ENCODE peak calls at places on chromosomes 7 and 10, in six cellular contexts. One of them, this sample, is unnamed.

GRCh38 chr7:5296015-5296621 is 13.4 kb downstream of the SLC29A4 start:
- DNase-seq in GM23338: peak; percentile 62
- DNase-seq in Panc1: no peak
- DNase-seq in stomach: no peak
- DNase-seq in endothelial cell of umbilical vein: no peak
- DNase-seq in HepG2: no peak
- DNase-seq in this sample: no peak

GRCh38 chr7:1229334-1229935 is 3.2 kb upstream of the UNCX start:
- DNase-seq in GM23338: peak; percentile 75
- DNase-seq in Panc1: no peak
- DNase-seq in stomach: no peak
- DNase-seq in endothelial cell of umbilical vein: no peak
- DNase-seq in HepG2: no peak
- DNase-seq in this sample: no peak

GRCh38 chr10:130696870-130697269 is 560.7 kb downstream of the GLRX3 start:
- DNase-seq in GM23338: no peak
- DNase-seq in Panc1: no peak
- DNase-seq in stomach: no peak
- DNase-seq in endothelial cell of umbilical vein: no peak
- DNase-seq in HepG2: no peak
- DNase-seq in this sample: no peak

GRCh38 chr7:38682602-38683001 is 51.4 kb upstream of the AMPH start:
- DNase-seq in GM23338: no peak
- DNase-seq in Panc1: no peak
- DNase-seq in stomach: no peak
- DNase-seq in endothelial cell of umbilical vein: no peak
- DNase-seq in HepG2: no peak
- DNase-seq in this sample: no peak

GRCh38 chr7:105769951-105770628 is 106.3 kb downstream of the ATXN7L1 start:
- DNase-seq in GM23338: no peak
- DNase-seq in Panc1: no peak
- DNase-seq in stomach: no peak
- DNase-seq in endothelial cell of umbilical vein: peak; percentile 16
- DNase-seq in HepG2: no peak
- DNase-seq in this sample: no peak

GRCh38 chr10:102963237-102963886 is 45.3 kb downstream of the CNNM2 start:
- DNase-seq in GM23338: no peak
- DNase-seq in Panc1: no peak
- DNase-seq in stomach: no peak
- DNase-seq in endothelial cell of umbilical vein: peak; percentile 39
- DNase-seq in HepG2: no peak
- DNase-seq in this sample: no peak

GRCh38 chr10:108095932-108096925 is 931.7 kb upstream of the SORCS1 start:
- DNase-seq in GM23338: no peak
- DNase-seq in Panc1: no peak
- DNase-seq in stomach: no peak
- DNase-seq in endothelial cell of umbilical vein: no peak
- DNase-seq in HepG2: no peak
- DNase-seq in this sample: no peak

GRCh38 chr7:99079104-99079503 is 64.8 kb downstream of the SMURF1 start:
- DNase-seq in GM23338: no peak
- DNase-seq in Panc1: no peak
- DNase-seq in stomach: no peak
- DNase-seq in endothelial cell of umbilical vein: no peak
- DNase-seq in HepG2: no peak
- DNase-seq in this sample: no peak

GRCh38 chr7:41870505-41871138 is 167.7 kb upstream of the INHBA start:
- DNase-seq in GM23338: no peak
- DNase-seq in Panc1: no peak
- DNase-seq in stomach: no peak
- DNase-seq in endothelial cell of umbilical vein: no peak
- DNase-seq in HepG2: no peak
- DNase-seq in this sample: no peak

GRCh38 chr7:22433710-22434460 is 66.1 kb downstream of the STEAP1B start:
- DNase-seq in GM23338: peak; percentile 52
- DNase-seq in Panc1: no peak
- DNase-seq in stomach: no peak
- DNase-seq in endothelial cell of umbilical vein: peak; percentile 72
- DNase-seq in HepG2: peak; percentile 93
- DNase-seq in this sample: peak; percentile 84

GRCh38 chr7:39589323-39590111 is 23.3 kb downstream of the YAE1 start:
- DNase-seq in GM23338: peak; percentile 78
- DNase-seq in Panc1: no peak
- DNase-seq in stomach: no peak
- DNase-seq in endothelial cell of umbilical vein: peak; percentile 99
- DNase-seq in HepG2: no peak
- DNase-seq in this sample: no peak

GRCh38 chr7:150412518-150413247 is 33.6 kb downstream of the ZNF775 start:
- DNase-seq in GM23338: no peak
- DNase-seq in Panc1: no peak
- DNase-seq in stomach: no peak
- DNase-seq in endothelial cell of umbilical vein: no peak
- DNase-seq in HepG2: no peak
- DNase-seq in this sample: no peak

GRCh38 chr7:107327986-107328569 is 141.8 kb upstream of the GPR22 start:
- DNase-seq in GM23338: no peak
- DNase-seq in Panc1: no peak
- DNase-seq in stomach: no peak
- DNase-seq in endothelial cell of umbilical vein: no peak
- DNase-seq in HepG2: no peak
- DNase-seq in this sample: no peak

GRCh38 chr7:55251313-55251712 is 113.8 kb upstream of the LANCL2 start:
- DNase-seq in GM23338: no peak
- DNase-seq in Panc1: no peak
- DNase-seq in stomach: no peak
- DNase-seq in endothelial cell of umbilical vein: no peak
- DNase-seq in HepG2: no peak
- DNase-seq in this sample: peak; percentile 62

GRCh38 chr10:89458289-89458688 is 43.9 kb downstream of the IFIT5 start:
- DNase-seq in GM23338: no peak
- DNase-seq in Panc1: no peak
- DNase-seq in stomach: no peak
- DNase-seq in endothelial cell of umbilical vein: peak; percentile 80
- DNase-seq in HepG2: no peak
- DNase-seq in this sample: no peak

GRCh38 chr10:58921366-58921947 is 255.0 kb upstream of the PHYHIPL start:
- DNase-seq in GM23338: no peak
- DNase-seq in Panc1: no peak
- DNase-seq in stomach: no peak
- DNase-seq in endothelial cell of umbilical vein: no peak
- DNase-seq in HepG2: no peak
- DNase-seq in this sample: no peak

GRCh38 chr10:34808789-34809745 is 6.0 kb downstream of the PARD3 start:
- DNase-seq in GM23338: peak; percentile 76
- DNase-seq in Panc1: no peak
- DNase-seq in stomach: no peak
- DNase-seq in endothelial cell of umbilical vein: no peak
- DNase-seq in HepG2: no peak
- DNase-seq in this sample: no peak

GRCh38 chr10:689433-690226 is at the start of gene DIP2C:
- DNase-seq in GM23338: peak; percentile 80
- DNase-seq in Panc1: no peak
- DNase-seq in stomach: peak; percentile 71
- DNase-seq in endothelial cell of umbilical vein: peak; percentile 41
- DNase-seq in HepG2: peak; percentile 16
- DNase-seq in this sample: peak; percentile 92

GRCh38 chr7:130723784-130724183 is 10.2 kb downstream of the KLF14 start:
- DNase-seq in GM23338: peak; percentile 12
- DNase-seq in Panc1: no peak
- DNase-seq in stomach: no peak
- DNase-seq in endothelial cell of umbilical vein: no peak
- DNase-seq in HepG2: no peak
- DNase-seq in this sample: no peak

GRCh38 chr7:147775564-147775963 is 815.0 kb upstream of the C7orf33 start:
- DNase-seq in GM23338: no peak
- DNase-seq in Panc1: no peak
- DNase-seq in stomach: no peak
- DNase-seq in endothelial cell of umbilical vein: no peak
- DNase-seq in HepG2: no peak
- DNase-seq in this sample: no peak

GRCh38 chr7:105621617-105622016 is 40.3 kb upstream of the EFCAB10 start:
- DNase-seq in GM23338: no peak
- DNase-seq in Panc1: no peak
- DNase-seq in stomach: no peak
- DNase-seq in endothelial cell of umbilical vein: peak; percentile 21
- DNase-seq in HepG2: no peak
- DNase-seq in this sample: no peak

GRCh38 chr10:70561051-70561450 is 41.5 kb downstream of the PRF1 start:
- DNase-seq in GM23338: no peak
- DNase-seq in Panc1: no peak
- DNase-seq in stomach: no peak
- DNase-seq in endothelial cell of umbilical vein: no peak
- DNase-seq in HepG2: no peak
- DNase-seq in this sample: no peak

GRCh38 chr10:22222236-22223190 is 4.7 kb upstream of the EBLN1 start:
- DNase-seq in GM23338: no peak
- DNase-seq in Panc1: no peak
- DNase-seq in stomach: no peak
- DNase-seq in endothelial cell of umbilical vein: no peak
- DNase-seq in HepG2: no peak
- DNase-seq in this sample: no peak

GRCh38 chr7:73517241-73517995 is 4.7 kb downstream of the BAZ1B start:
- DNase-seq in GM23338: no peak
- DNase-seq in Panc1: no peak
- DNase-seq in stomach: no peak
- DNase-seq in endothelial cell of umbilical vein: no peak
- DNase-seq in HepG2: no peak
- DNase-seq in this sample: no peak

GRCh38 chr10:124641282-124642075 is 102.7 kb downstream of the FAM53B start:
- DNase-seq in GM23338: no peak
- DNase-seq in Panc1: no peak
- DNase-seq in stomach: no peak
- DNase-seq in endothelial cell of umbilical vein: no peak
- DNase-seq in HepG2: no peak
- DNase-seq in this sample: no peak

DNA sequence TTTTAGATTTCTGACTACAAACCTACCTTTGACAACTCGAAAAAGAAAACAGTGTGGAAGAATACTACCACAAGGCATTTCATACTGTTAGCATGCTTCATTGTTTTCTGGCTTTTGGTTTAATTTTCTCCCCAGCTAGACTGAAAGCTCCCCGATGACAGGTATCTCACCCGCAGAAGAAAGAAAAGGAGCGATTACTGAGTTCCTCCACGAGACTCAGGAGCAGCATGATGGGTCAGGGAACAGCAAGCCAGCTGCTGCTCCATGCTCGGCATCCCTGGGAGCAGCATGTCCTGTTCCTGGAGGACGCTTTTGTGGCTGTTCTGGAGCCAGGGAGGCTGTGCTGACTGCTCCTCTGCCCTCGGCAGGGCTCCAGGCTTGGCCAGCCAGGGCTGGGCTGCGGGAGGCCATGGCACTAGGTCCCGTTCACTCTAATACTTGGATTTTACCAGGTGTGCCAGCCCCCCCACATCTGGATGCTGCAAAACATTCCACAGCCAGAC is 133.4 kb downstream of the PRKAG2 start:
- DNase-seq in GM23338: no peak
- DNase-seq in Panc1: no peak
- DNase-seq in stomach: no peak
- DNase-seq in endothelial cell of umbilical vein: peak; percentile 26
- DNase-seq in HepG2: no peak
- DNase-seq in this sample: no peak
- TF ChIP-seq POLR2AphosphoS5 in GM23338: no peak
- TF ChIP-seq POLR2AphosphoS5 in Panc1: no peak
- TF ChIP-seq POLR2AphosphoS5 in stomach: no peak
- TF ChIP-seq POLR2AphosphoS5 in endothelial cell of umbilical vein: no peak
- TF ChIP-seq POLR2AphosphoS5 in HepG2: no peak
- TF ChIP-seq POLR2AphosphoS5 in this sample: no peak

GRCh38 chr7:44259547-44260457 is 59.0 kb downstream of the YKT6 start:
- DNase-seq in GM23338: no peak
- DNase-seq in Panc1: no peak
- DNase-seq in stomach: no peak
- DNase-seq in endothelial cell of umbilical vein: peak; percentile 95
- DNase-seq in HepG2: peak; percentile 3
- DNase-seq in this sample: peak; percentile 93
- TF ChIP-seq POLR2AphosphoS5 in GM23338: no peak
- TF ChIP-seq POLR2AphosphoS5 in Panc1: no peak
- TF ChIP-seq POLR2AphosphoS5 in stomach: no peak
- TF ChIP-seq POLR2AphosphoS5 in endothelial cell of umbilical vein: peak; percentile 78
- TF ChIP-seq POLR2AphosphoS5 in HepG2: no peak
- TF ChIP-seq POLR2AphosphoS5 in this sample: peak; percentile 82

GRCh38 chr10:5423774-5424173 is 11.4 kb downstream of the NET1 start:
- DNase-seq in GM23338: no peak
- DNase-seq in Panc1: no peak
- DNase-seq in stomach: no peak
- DNase-seq in endothelial cell of umbilical vein: peak; percentile 55
- DNase-seq in HepG2: no peak
- DNase-seq in this sample: no peak

GRCh38 chr10:5433182-5433581 is 20.8 kb downstream of the NET1 start:
- DNase-seq in GM23338: no peak
- DNase-seq in Panc1: no peak
- DNase-seq in stomach: no peak
- DNase-seq in endothelial cell of umbilical vein: no peak
- DNase-seq in HepG2: no peak
- DNase-seq in this sample: no peak

GRCh38 chr10:5424751-5425150 is 12.4 kb downstream of the NET1 start:
- DNase-seq in GM23338: peak; percentile 28
- DNase-seq in Panc1: no peak
- DNase-seq in stomach: no peak
- DNase-seq in endothelial cell of umbilical vein: no peak
- DNase-seq in HepG2: no peak
- DNase-seq in this sample: no peak

DNA sequence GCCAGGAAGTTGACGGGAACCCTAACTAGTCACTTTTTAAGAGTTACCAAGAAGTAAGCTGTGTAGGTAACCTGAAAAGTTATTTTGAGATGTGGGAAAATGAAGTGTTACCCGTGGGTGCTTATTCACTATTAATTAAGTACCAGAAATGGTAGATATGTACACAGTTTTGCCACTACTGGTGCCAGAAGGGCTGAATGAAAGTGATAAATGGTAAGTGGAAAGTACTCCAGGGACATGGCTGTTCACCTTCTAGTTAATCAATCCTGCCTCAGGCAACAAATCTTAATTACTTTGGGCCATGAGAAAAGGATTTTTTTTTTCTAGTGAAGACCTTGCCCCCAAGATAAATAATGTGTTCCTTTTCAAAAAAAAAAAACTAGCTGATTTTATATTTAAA is 15.8 kb downstream of the NET1 start:
- DNase-seq in GM23338: no peak
- DNase-seq in Panc1: no peak
- DNase-seq in stomach: no peak
- DNase-seq in endothelial cell of umbilical vein: peak; percentile 1
- DNase-seq in HepG2: no peak
- DNase-seq in this sample: no peak
- TF ChIP-seq POLR2AphosphoS5 in GM23338: no peak
- TF ChIP-seq POLR2AphosphoS5 in Panc1: no peak
- TF ChIP-seq POLR2AphosphoS5 in stomach: peak; percentile 49
- TF ChIP-seq POLR2AphosphoS5 in endothelial cell of umbilical vein: no peak
- TF ChIP-seq POLR2AphosphoS5 in HepG2: no peak
- TF ChIP-seq POLR2AphosphoS5 in this sample: no peak

DNA sequence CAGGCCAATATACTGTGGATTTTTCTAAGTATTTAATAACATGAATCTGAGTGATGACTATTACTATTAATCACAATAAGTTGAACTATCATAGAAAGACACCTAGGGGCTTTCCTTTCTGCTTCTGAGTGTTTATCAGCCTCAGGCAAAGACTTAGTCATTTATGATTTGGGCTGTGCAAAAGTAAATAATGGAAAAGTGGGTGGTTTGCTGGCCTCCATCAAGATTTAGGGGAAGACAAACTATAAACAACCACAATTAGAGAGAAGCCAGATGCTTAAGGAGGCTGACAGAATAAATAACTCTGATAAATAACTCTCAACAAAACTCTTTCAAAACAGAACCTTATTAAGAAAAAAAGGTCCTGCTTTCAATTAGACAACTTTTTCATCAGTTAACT is 64.7 kb downstream of the MACC1 start:
- DNase-seq in GM23338: no peak
- DNase-seq in Panc1: no peak
- DNase-seq in stomach: no peak
- DNase-seq in endothelial cell of umbilical vein: no peak
- DNase-seq in HepG2: no peak
- DNase-seq in this sample: no peak
- TF ChIP-seq POLR2AphosphoS5 in GM23338: no peak
- TF ChIP-seq POLR2AphosphoS5 in Panc1: no peak
- TF ChIP-seq POLR2AphosphoS5 in stomach: no peak
- TF ChIP-seq POLR2AphosphoS5 in endothelial cell of umbilical vein: no peak
- TF ChIP-seq POLR2AphosphoS5 in HepG2: no peak
- TF ChIP-seq POLR2AphosphoS5 in this sample: no peak